ENCODE peak calls at places on chromosomes 5 and 9, in nine cellular contexts. C is breast epithelium; F is AG04450; H is GM12878; P is fibroblast of the aortic adventitia; W is CD8-positive, alpha-beta T cell; D is astrocyte of the spinal cord; M is HFF-Myc; J is prostate gland. U is an unnamed sample.

GRCh38 chr9:38107811-38108304 is 38.8 kb upstream of the SHB start:
- DNase-seq in M (no peak), C (no peak), J (no peak), P (peak), F (no peak), H (no peak), D (no peak), W (no peak), U (no peak)

GRCh38 chr9:19922476-19923118 is 133.8 kb upstream of the SLC24A2 start:
- DNase-seq in J (no peak), M (no peak), W (no peak), D (peak), F (peak), P (peak), C (no peak), H (no peak), U (peak)

GRCh38 chr5:41270423-41271251 is 57.3 kb upstream of the C6 start:
- DNase-seq in P (peak), J (no peak), M (peak), C (no peak), W (no peak), H (no peak), F (peak), D (peak), U (peak)

GRCh38 chr5:28473531-28474107 is 1435.2 kb upstream of the CDH9 start:
- DNase-seq in F (no peak), C (no peak), P (peak), M (no peak), H (no peak), D (peak), J (no peak), W (no peak), U (no peak)

GRCh38 chr5:10354048-10354872 is 765 bp downstream of the MARCHF6 start:
- DNase-seq in W (peak), F (no peak), M (no peak), D (peak), P (peak), C (no peak), H (no peak), J (peak), U (peak)

GRCh38 chr9:124818431-124819281 is 34.6 kb upstream of the WDR38 start:
- DNase-seq in H (no peak), W (no peak), D (peak), M (no peak), C (no peak), F (no peak), J (no peak), P (peak), U (peak)

GRCh38 chr9:12813960-12814876 is 39.4 kb downstream of the LURAP1L start:
- DNase-seq in H (no peak), D (peak), J (peak), F (peak), P (peak), W (no peak), C (no peak), M (peak), U (peak)

GRCh38 chr9:75869236-75869635 is 21.2 kb upstream of the PCSK5 start:
- DNase-seq in H (no peak), M (no peak), W (no peak), C (no peak), P (no peak), D (no peak), F (no peak), J (no peak), U (no peak)

GRCh38 chr5:145478651-145479050 is 356.5 kb downstream of the PRELID2 start:
- DNase-seq in P (peak), W (no peak), F (no peak), H (no peak), M (no peak), C (no peak), D (no peak), J (no peak), U (peak)

GRCh38 chr5:98468188-98468869 is 305.1 kb upstream of the RGMB start:
- DNase-seq in J (no peak), F (peak), D (peak), C (no peak), H (no peak), P (peak), W (no peak), M (peak), U (no peak)

GRCh38 chr9:130023994-130024596 is 18.9 kb downstream of the FNBP1 start:
- DNase-seq in P (no peak), W (no peak), F (no peak), D (no peak), M (no peak), J (no peak), H (no peak), C (no peak), U (no peak)

GRCh38 chr5:2012885-2013284 is 130.2 kb upstream of the IRX4 start:
- DNase-seq in W (no peak), F (no peak), P (no peak), C (no peak), H (no peak), J (no peak), D (no peak), M (no peak), U (no peak)

GRCh38 chr9:109198736-109199384 is 31.8 kb upstream of the FRRS1L start:
- DNase-seq in P (no peak), J (no peak), W (no peak), D (no peak), M (no peak), H (no peak), C (no peak), F (no peak), U (no peak)

GRCh38 chr5:40486437-40487270 is 193.1 kb upstream of the PTGER4 start:
- DNase-seq in C (no peak), M (no peak), F (no peak), H (peak), J (no peak), W (peak), P (peak), D (peak), U (peak)

GRCh38 chr5:32645246-32645645 is 59.9 kb downstream of the SUB1 start:
- DNase-seq in M (no peak), W (no peak), D (no peak), H (no peak), F (no peak), J (no peak), P (no peak), C (no peak), U (no peak)

GRCh38 chr5:148970228-148970627 is 92.6 kb downstream of the SH3TC2 start:
- DNase-seq in J (peak), H (no peak), F (no peak), W (no peak), C (peak), D (peak), P (peak), M (no peak), U (peak)

GRCh38 chr9:4137755-4138154 is 162.1 kb downstream of the GLIS3 start:
- DNase-seq in M (peak), W (no peak), F (no peak), H (no peak), J (no peak), C (no peak), P (peak), D (peak), U (no peak)

GRCh38 chr5:1406681-1407640 is 38.3 kb downstream of the SLC6A3 start:
- DNase-seq in H (no peak), J (no peak), F (no peak), D (no peak), C (no peak), P (no peak), M (no peak), W (no peak), U (peak)

GRCh38 chr5:68995847-68996204 is 98.0 kb upstream of the SLC30A5 start:
- DNase-seq in W (no peak), D (no peak), J (no peak), F (no peak), M (no peak), H (no peak), P (no peak), C (no peak), U (no peak)

GRCh38 chr5:112549605-112550161 is 130.6 kb upstream of the EPB41L4A start:
- DNase-seq in C (no peak), M (no peak), H (no peak), D (no peak), P (no peak), F (no peak), W (no peak), J (no peak), U (no peak)

GRCh38 chr5:54942064-54942778 is 43.2 kb downstream of the ESM1 start:
- DNase-seq in M (no peak), D (no peak), C (no peak), H (no peak), P (peak), W (no peak), F (no peak), J (no peak), U (no peak)

GRCh38 chr5:91541696-91542095 is 158.6 kb upstream of the ARRDC3 start:
- DNase-seq in M (no peak), H (no peak), J (no peak), W (no peak), C (no peak), D (peak), P (peak), F (no peak), U (peak)

GRCh38 chr9:17600962-17601593 is 22.2 kb downstream of the SH3GL2 start:
- DNase-seq in W (no peak), P (peak), M (peak), D (peak), H (no peak), F (peak), C (no peak), J (no peak), U (no peak)

GRCh38 chr5:62729662-62730061 is 151.0 kb downstream of the LRRC70 start:
- DNase-seq in C (no peak), F (no peak), D (no peak), P (no peak), H (no peak), M (no peak), W (no peak), J (no peak), U (no peak)

GRCh38 chr5:141234109-141234508 is 11.0 kb downstream of the PCDHB14 start:
- DNase-seq in J (no peak), W (no peak), F (no peak), P (peak), H (no peak), D (no peak), M (no peak), C (no peak), U (no peak)
- H3K4me3 ChIP-seq in J (no peak), W (no peak), F (peak), P (no peak), H (no peak), D (no peak), M (no peak), C (peak), U (peak)

GRCh38 chr5:151156732-151157402 is 712 bp downstream of the ANXA6 start:
- DNase-seq in P (no peak), W (no peak), J (no peak), H (no peak), D (peak), F (no peak), C (no peak), M (no peak), U (peak)

GRCh38 chr5:151155777-151156731 is 1.5 kb downstream of the ANXA6 start:
- DNase-seq in P (peak), D (peak), J (no peak), C (no peak), F (no peak), W (no peak), M (no peak), H (no peak), U (peak)

GRCh38 chr5:151153300-151153699 is 4.3 kb downstream of the ANXA6 start:
- DNase-seq in H (no peak), C (no peak), J (no peak), D (no peak), P (no peak), M (no peak), W (no peak), F (no peak), U (no peak)

GRCh38 chr5:151153766-151154272 is 3.8 kb downstream of the ANXA6 start:
- DNase-seq in F (no peak), H (no peak), J (no peak), D (no peak), C (no peak), M (no peak), P (no peak), W (no peak), U (no peak)

GRCh38 chr5:151155149-151155776 is 2.3 kb downstream of the ANXA6 start:
- DNase-seq in D (no peak), F (no peak), M (no peak), H (peak), W (peak), P (no peak), J (no peak), C (no peak), U (peak)
- H3K4me3 ChIP-seq in D (peak), F (peak), M (peak), H (peak), W (peak), P (peak), J (peak), C (peak), U (no peak)

GRCh38 chr9:91117959-91118651 is 243.6 kb downstream of the AUH start:
- DNase-seq in D (peak), P (peak), C (no peak), H (no peak), F (no peak), M (peak), W (no peak), J (peak), U (no peak)
- H3K4me3 ChIP-seq in D (no peak), P (no peak), C (peak), H (no peak), F (peak), M (no peak), W (no peak), J (no peak), U (no peak)

GRCh38 chr5:181042722-181043121 is 2.7 kb downstream of the BTNL9 start:
- DNase-seq in D (no peak), W (no peak), M (no peak), H (no peak), P (no peak), C (no peak), F (no peak), J (no peak), U (no peak)

GRCh38 chr5:181039961-181040915 is at the start of gene BTNL9:
- DNase-seq in J (no peak), C (no peak), P (no peak), W (no peak), M (no peak), H (no peak), D (no peak), F (no peak), U (no peak)

GRCh38 chr5:181043285-181044092 is 3.4 kb downstream of the BTNL9 start:
- DNase-seq in P (no peak), H (no peak), D (no peak), C (no peak), W (no peak), J (no peak), F (no peak), M (no peak), U (no peak)

GRCh38 chr5:181041043-181041442 is 977 bp downstream of the BTNL9 start:
- DNase-seq in H (no peak), J (no peak), C (no peak), W (no peak), F (no peak), D (no peak), M (no peak), P (no peak), U (no peak)

DNA sequence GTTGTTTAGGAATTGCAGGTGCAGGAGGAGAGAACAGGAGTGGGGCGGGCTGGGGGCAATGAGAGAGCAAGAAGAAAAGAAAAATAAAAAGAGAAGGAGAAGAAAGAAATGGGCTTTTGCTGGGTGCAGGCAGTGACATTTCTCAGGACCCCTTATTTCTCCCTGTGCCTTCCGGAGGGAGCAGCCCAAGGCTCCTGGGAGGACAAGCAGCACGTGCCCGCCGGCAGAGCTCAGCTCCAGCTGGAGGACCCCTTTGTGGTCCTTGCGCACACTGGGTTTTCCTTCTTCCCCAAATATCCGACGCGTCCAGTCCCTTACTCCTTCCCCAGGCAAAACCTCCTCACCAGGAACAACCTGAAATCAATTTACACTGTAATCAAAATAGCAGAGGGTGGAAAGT is 2.0 kb downstream of the BTNL9 start:
- DNase-seq in D (no peak), H (no peak), M (no peak), W (no peak), F (no peak), P (no peak), J (no peak), C (no peak), U (no peak)
- H3K4me3 ChIP-seq in D (no peak), H (no peak), M (no peak), W (no peak), F (no peak), P (no peak), J (no peak), C (peak), U (no peak)

DNA sequence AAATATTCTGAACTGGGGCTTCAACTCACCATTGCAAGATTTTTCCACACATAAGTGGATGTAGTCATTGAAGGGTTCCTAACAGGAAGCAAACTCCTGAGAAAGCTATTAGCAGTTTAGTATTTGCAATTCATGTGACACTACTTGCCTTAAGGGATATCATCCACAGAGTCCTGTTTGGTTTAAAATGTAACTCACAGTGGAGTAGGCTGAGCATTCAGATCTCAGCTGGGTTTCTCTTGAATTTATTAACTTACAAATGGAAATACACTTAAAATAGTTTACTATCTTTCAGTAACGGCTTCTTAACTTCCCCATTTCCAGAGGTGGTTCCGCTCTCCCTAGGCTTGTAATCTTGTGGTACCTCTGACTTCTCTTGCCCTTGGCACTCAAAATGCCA is 660.7 kb upstream of the ADAMTS16 start:
- DNase-seq in H (no peak), D (no peak), C (no peak), F (no peak), M (no peak), J (no peak), W (no peak), P (no peak), U (no peak)
- H3K4me3 ChIP-seq in H (no peak), D (no peak), C (no peak), F (no peak), M (no peak), J (no peak), W (no peak), P (no peak), U (no peak)

GRCh38 chr5:72305194-72306142 is 14.6 kb downstream of the MRPS27 start:
- DNase-seq in C (no peak), H (peak), M (no peak), W (no peak), J (no peak), D (no peak), F (no peak), P (no peak), U (no peak)
- H3K4me3 ChIP-seq in C (no peak), H (peak), M (no peak), W (no peak), J (no peak), D (no peak), F (no peak), P (no peak), U (no peak)

GRCh38 chr9:133415107-133415506 is 2.7 kb downstream of the REXO4 start:
- DNase-seq in M (no peak), P (no peak), H (no peak), D (no peak), W (no peak), F (no peak), C (no peak), J (no peak), U (no peak)
- H3K4me3 ChIP-seq in M (no peak), P (no peak), H (peak), D (no peak), W (no peak), F (no peak), C (no peak), J (no peak), U (no peak)

DNA sequence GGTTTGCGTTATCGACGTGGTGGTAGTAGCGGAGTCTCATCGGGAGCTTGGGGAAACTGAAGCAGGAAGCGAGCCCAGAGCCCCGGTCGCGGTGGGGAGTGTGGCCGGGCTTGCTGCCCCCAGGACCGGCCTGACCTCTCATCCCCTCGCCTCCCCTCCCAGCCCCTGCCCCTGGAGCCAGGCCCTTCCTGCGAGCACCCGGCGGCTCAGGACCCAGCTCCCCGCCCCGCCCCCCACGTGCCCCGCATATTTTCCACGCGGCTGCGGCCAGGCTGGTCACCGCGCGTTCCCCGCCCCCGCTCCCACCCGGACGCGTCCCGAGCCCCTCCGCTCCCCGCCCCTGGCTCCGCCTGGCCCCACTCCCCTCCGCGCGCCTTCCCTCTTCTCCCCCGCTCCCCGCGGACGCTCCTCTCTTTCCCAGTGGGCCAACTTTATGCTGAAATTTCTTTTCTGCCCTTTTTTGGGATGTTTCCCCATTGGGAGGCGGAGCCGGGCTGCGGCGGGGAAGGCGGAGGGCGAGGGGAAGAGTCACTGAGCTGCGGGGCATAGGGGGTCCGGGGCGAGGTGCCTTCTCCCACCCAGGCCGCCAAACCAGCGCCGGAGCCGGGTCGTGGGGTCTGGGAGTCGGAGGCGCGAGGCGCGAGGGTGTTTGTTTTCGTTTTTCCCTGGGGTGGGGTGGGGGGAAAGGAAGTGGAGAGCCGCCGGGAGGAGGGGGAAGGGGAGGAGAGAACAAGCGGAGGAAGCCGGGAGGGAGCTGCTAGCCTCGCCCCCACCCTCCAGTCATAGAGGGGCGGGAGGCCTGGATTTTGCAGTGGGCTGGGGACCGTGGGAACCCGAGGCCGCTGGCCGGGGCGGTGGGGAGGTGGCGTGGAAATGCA is 961 bp upstream of the TPM2 start:
- DNase-seq in H (no peak), D (peak), C (peak), F (no peak), J (peak), M (no peak), W (peak), P (peak), U (peak)
- H3K4me3 ChIP-seq in H (peak), D (peak), C (peak), F (peak), J (peak), M (peak), W (peak), P (peak), U (peak)

DNA sequence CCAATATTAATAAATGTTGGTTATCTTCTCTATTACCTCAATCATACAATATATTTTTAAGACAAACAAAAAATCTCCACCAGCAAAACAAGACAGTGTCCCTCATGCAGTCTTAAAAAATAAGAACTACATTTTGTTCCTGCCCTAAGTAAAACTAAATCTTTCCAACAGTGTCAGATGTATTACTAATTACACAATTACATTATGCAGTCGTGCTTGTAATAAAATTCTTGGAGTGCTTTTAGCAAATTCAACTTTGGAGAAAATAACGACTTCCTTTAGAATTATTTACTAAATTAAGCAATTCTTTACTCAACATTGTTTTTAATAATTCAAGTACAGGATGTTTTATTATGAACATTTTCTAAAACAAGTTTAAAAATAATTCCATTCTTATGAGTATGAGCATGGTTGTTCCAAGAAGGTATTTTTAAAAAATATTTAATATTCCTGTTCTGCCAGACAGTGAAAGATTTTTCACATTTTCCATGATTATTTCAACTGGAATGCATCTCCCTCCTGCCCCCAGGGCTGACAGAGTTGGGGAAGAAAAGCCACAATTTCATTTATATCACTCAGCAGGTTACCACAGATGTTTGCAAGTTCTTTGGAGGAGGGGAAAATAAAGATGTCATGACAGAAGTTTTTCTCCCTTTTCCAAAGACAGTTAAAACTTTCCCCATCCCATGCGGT is 137.9 kb downstream of the FAM114A2 start:
- DNase-seq in M (peak), P (peak), C (no peak), F (peak), H (no peak), W (no peak), J (no peak), D (peak), U (peak)
- H3K4me3 ChIP-seq in M (no peak), P (no peak), C (no peak), F (no peak), H (no peak), W (no peak), J (no peak), D (no peak), U (no peak)